ENCODE peak calls at places on chromosome 16, in six cellular contexts. One of them, this sample, is unnamed.

GRCh38 chr16:16127469-16128116 is 95.7 kb downstream of the ABCC6 start:
- DNase-seq in B cell: peak
- DNase-seq in MM.1S: peak
- DNase-seq in NCI-H1092: peak
- DNase-seq in AML-193: peak
- DNase-seq in KBM-7: peak
- DNase-seq in this sample: peak

GRCh38 chr16:72908362-72908838 is 139.5 kb downstream of the ZFHX3 start:
- DNase-seq in B cell: peak
- DNase-seq in MM.1S: no peak
- DNase-seq in NCI-H1092: no peak
- DNase-seq in AML-193: no peak
- DNase-seq in KBM-7: peak
- DNase-seq in this sample: no peak

GRCh38 chr16:84928679-84929420 is 82.5 kb downstream of the ZDHHC7 start:
- DNase-seq in B cell: no peak
- DNase-seq in MM.1S: no peak
- DNase-seq in NCI-H1092: no peak
- DNase-seq in AML-193: no peak
- DNase-seq in KBM-7: no peak
- DNase-seq in this sample: no peak

GRCh38 chr16:21116148-21116693 is 34.4 kb downstream of the DNAH3 start:
- DNase-seq in B cell: peak
- DNase-seq in MM.1S: peak
- DNase-seq in NCI-H1092: no peak
- DNase-seq in AML-193: peak
- DNase-seq in KBM-7: peak
- DNase-seq in this sample: peak

GRCh38 chr16:2966803-2967184 is 2.4 kb upstream of the PAQR4 start:
- DNase-seq in B cell: peak
- DNase-seq in MM.1S: no peak
- DNase-seq in NCI-H1092: no peak
- DNase-seq in AML-193: no peak
- DNase-seq in KBM-7: no peak
- DNase-seq in this sample: no peak

GRCh38 chr16:17921357-17921978 is 415.1 kb downstream of the NPIPA8 start:
- DNase-seq in B cell: peak
- DNase-seq in MM.1S: peak
- DNase-seq in NCI-H1092: no peak
- DNase-seq in AML-193: peak
- DNase-seq in KBM-7: peak
- DNase-seq in this sample: peak

GRCh38 chr16:50692999-50693781 is at the start of gene NOD2:
- DNase-seq in B cell: peak
- DNase-seq in MM.1S: peak
- DNase-seq in NCI-H1092: no peak
- DNase-seq in AML-193: no peak
- DNase-seq in KBM-7: no peak
- DNase-seq in this sample: peak

GRCh38 chr16:85746431-85747227 is 4.3 kb downstream of the C16orf74 start:
- DNase-seq in B cell: peak
- DNase-seq in MM.1S: no peak
- DNase-seq in NCI-H1092: no peak
- DNase-seq in AML-193: no peak
- DNase-seq in KBM-7: no peak
- DNase-seq in this sample: peak

GRCh38 chr16:67277294-67277998 is 1.9 kb upstream of the PLEKHG4 start:
- DNase-seq in B cell: no peak
- DNase-seq in MM.1S: no peak
- DNase-seq in NCI-H1092: no peak
- DNase-seq in AML-193: peak
- DNase-seq in KBM-7: no peak
- DNase-seq in this sample: no peak

GRCh38 chr16:1134776-1135458 is 18.0 kb upstream of the CACNA1H start:
- DNase-seq in B cell: no peak
- DNase-seq in MM.1S: no peak
- DNase-seq in NCI-H1092: no peak
- DNase-seq in AML-193: no peak
- DNase-seq in KBM-7: no peak
- DNase-seq in this sample: no peak

GRCh38 chr16:65521685-65522338 is 399.9 kb upstream of the CDH11 start:
- DNase-seq in B cell: no peak
- DNase-seq in MM.1S: no peak
- DNase-seq in NCI-H1092: no peak
- DNase-seq in AML-193: no peak
- DNase-seq in KBM-7: no peak
- DNase-seq in this sample: no peak

GRCh38 chr16:82633964-82634600 is 7.3 kb downstream of the CDH13 start:
- DNase-seq in B cell: no peak
- DNase-seq in MM.1S: no peak
- DNase-seq in NCI-H1092: no peak
- DNase-seq in AML-193: no peak
- DNase-seq in KBM-7: no peak
- DNase-seq in this sample: no peak

GRCh38 chr16:82085380-82085779 is 50.3 kb downstream of the HSD17B2 start:
- DNase-seq in B cell: no peak
- DNase-seq in MM.1S: no peak
- DNase-seq in NCI-H1092: no peak
- DNase-seq in AML-193: no peak
- DNase-seq in KBM-7: no peak
- DNase-seq in this sample: no peak

GRCh38 chr16:51225902-51226301 is 74.8 kb upstream of the SALL1 start:
- DNase-seq in B cell: no peak
- DNase-seq in MM.1S: no peak
- DNase-seq in NCI-H1092: no peak
- DNase-seq in AML-193: no peak
- DNase-seq in KBM-7: no peak
- DNase-seq in this sample: no peak

GRCh38 chr16:69772560-69773254 is 10.6 kb downstream of the WWP2 start:
- DNase-seq in B cell: no peak
- DNase-seq in MM.1S: no peak
- DNase-seq in NCI-H1092: no peak
- DNase-seq in AML-193: no peak
- DNase-seq in KBM-7: no peak
- DNase-seq in this sample: peak

GRCh38 chr16:57893559-57894389 is 77.2 kb downstream of the CNGB1 start:
- DNase-seq in B cell: no peak
- DNase-seq in MM.1S: no peak
- DNase-seq in NCI-H1092: no peak
- DNase-seq in AML-193: no peak
- DNase-seq in KBM-7: peak
- DNase-seq in this sample: no peak

GRCh38 chr16:14965328-14965727 is 9.5 kb upstream of the PDXDC1 start:
- DNase-seq in B cell: no peak
- DNase-seq in MM.1S: no peak
- DNase-seq in NCI-H1092: no peak
- DNase-seq in AML-193: no peak
- DNase-seq in KBM-7: no peak
- DNase-seq in this sample: no peak

GRCh38 chr16:87369796-87370719 is 13.5 kb downstream of the FBXO31 start:
- DNase-seq in B cell: no peak
- DNase-seq in MM.1S: no peak
- DNase-seq in NCI-H1092: no peak
- DNase-seq in AML-193: no peak
- DNase-seq in KBM-7: no peak
- DNase-seq in this sample: no peak

GRCh38 chr16:70659546-70659945 is 13.2 kb downstream of the IL34 start:
- DNase-seq in B cell: no peak
- DNase-seq in MM.1S: no peak
- DNase-seq in NCI-H1092: no peak
- DNase-seq in AML-193: no peak
- DNase-seq in KBM-7: no peak
- DNase-seq in this sample: no peak

GRCh38 chr16:28091706-28092105 is 28.2 kb upstream of the GSG1L start:
- DNase-seq in B cell: no peak
- DNase-seq in MM.1S: no peak
- DNase-seq in NCI-H1092: no peak
- DNase-seq in AML-193: no peak
- DNase-seq in KBM-7: no peak
- DNase-seq in this sample: no peak

GRCh38 chr16:35173295-35173694 is 1713.9 kb downstream of the TP53TG3F start:
- DNase-seq in B cell: no peak
- DNase-seq in MM.1S: no peak
- DNase-seq in NCI-H1092: no peak
- DNase-seq in AML-193: no peak
- DNase-seq in KBM-7: no peak
- DNase-seq in this sample: no peak

GRCh38 chr16:77585852-77586251 is 136.5 kb upstream of the NUDT7 start:
- DNase-seq in B cell: no peak
- DNase-seq in MM.1S: no peak
- DNase-seq in NCI-H1092: no peak
- DNase-seq in AML-193: no peak
- DNase-seq in KBM-7: no peak
- DNase-seq in this sample: peak

GRCh38 chr16:24499193-24499814 is 40.1 kb upstream of the RBBP6 start:
- DNase-seq in B cell: no peak
- DNase-seq in MM.1S: peak
- DNase-seq in NCI-H1092: peak
- DNase-seq in AML-193: peak
- DNase-seq in KBM-7: peak
- DNase-seq in this sample: peak

GRCh38 chr16:28013392-28013791 is 50.1 kb downstream of the GSG1L start:
- DNase-seq in B cell: no peak
- DNase-seq in MM.1S: no peak
- DNase-seq in NCI-H1092: no peak
- DNase-seq in AML-193: no peak
- DNase-seq in KBM-7: no peak
- DNase-seq in this sample: no peak

GRCh38 chr16:48435906-48436305 is 50.7 kb upstream of the SIAH1 start:
- DNase-seq in B cell: no peak
- DNase-seq in MM.1S: no peak
- DNase-seq in NCI-H1092: no peak
- DNase-seq in AML-193: no peak
- DNase-seq in KBM-7: no peak
- DNase-seq in this sample: no peak

GRCh38 chr16:78695371-78695770 is 595.9 kb downstream of the WWOX start:
- DNase-seq in B cell: no peak
- DNase-seq in MM.1S: no peak
- DNase-seq in NCI-H1092: peak
- DNase-seq in AML-193: no peak
- DNase-seq in KBM-7: no peak
- DNase-seq in this sample: no peak

GRCh38 chr16:27980076-27980775 is 83.3 kb downstream of the GSG1L start:
- DNase-seq in B cell: no peak
- DNase-seq in MM.1S: no peak
- DNase-seq in NCI-H1092: no peak
- DNase-seq in AML-193: no peak
- DNase-seq in KBM-7: no peak
- DNase-seq in this sample: no peak

GRCh38 chr16:10681310-10682308 is 13.1 kb downstream of the TEKT5 start:
- DNase-seq in B cell: no peak
- DNase-seq in MM.1S: no peak
- DNase-seq in NCI-H1092: no peak
- DNase-seq in AML-193: no peak
- DNase-seq in KBM-7: no peak
- DNase-seq in this sample: no peak

GRCh38 chr16:48365030-48365600 is 20.1 kb downstream of the SIAH1 start:
- DNase-seq in B cell: no peak
- DNase-seq in MM.1S: no peak
- DNase-seq in NCI-H1092: no peak
- DNase-seq in AML-193: no peak
- DNase-seq in KBM-7: no peak
- DNase-seq in this sample: no peak

GRCh38 chr16:58198022-58198683 is at the start of gene CSNK2A2:
- DNase-seq in B cell: peak
- DNase-seq in MM.1S: peak
- DNase-seq in NCI-H1092: peak
- DNase-seq in AML-193: peak
- DNase-seq in KBM-7: peak
- DNase-seq in this sample: peak

This sample was measured in GM12865.